ENCODE peak calls at places on chromosomes 4 and X, in eight cellular contexts. One of them, this sample, is unnamed.

GRCh38 chr4:17115546-17115945 is 217.1 kb upstream of the LDB2 start:
- DNase-seq in esophagus squamous epithelium: no peak
- DNase-seq in adrenal gland: no peak
- DNase-seq in IMR-90: no peak
- DNase-seq in transverse colon: no peak
- DNase-seq in tibial nerve: no peak
- DNase-seq in right lobe of liver: no peak
- DNase-seq in A549: no peak
- DNase-seq in this sample: no peak

GRCh38 chrX:1481636-1482529 is 29.2 kb upstream of the ASMTL start:
- DNase-seq in esophagus squamous epithelium: no peak
- DNase-seq in adrenal gland: peak
- DNase-seq in IMR-90: peak
- DNase-seq in transverse colon: peak
- DNase-seq in tibial nerve: peak
- DNase-seq in right lobe of liver: peak
- DNase-seq in A549: peak
- DNase-seq in this sample: no peak

GRCh38 chr4:16026155-16026761 is 57.6 kb downstream of the PROM1 start:
- DNase-seq in esophagus squamous epithelium: no peak
- DNase-seq in adrenal gland: peak
- DNase-seq in IMR-90: peak
- DNase-seq in transverse colon: no peak
- DNase-seq in tibial nerve: peak
- DNase-seq in right lobe of liver: no peak
- DNase-seq in A549: peak
- DNase-seq in this sample: no peak

GRCh38 chr4:168677063-168677462 is 180.2 kb downstream of the PALLD start:
- DNase-seq in esophagus squamous epithelium: no peak
- DNase-seq in adrenal gland: no peak
- DNase-seq in IMR-90: no peak
- DNase-seq in transverse colon: no peak
- DNase-seq in tibial nerve: no peak
- DNase-seq in right lobe of liver: no peak
- DNase-seq in A549: no peak
- DNase-seq in this sample: no peak

GRCh38 chrX:15694968-15695451 is 30.4 kb upstream of the CLTRN start:
- DNase-seq in esophagus squamous epithelium: no peak
- DNase-seq in adrenal gland: no peak
- DNase-seq in IMR-90: no peak
- DNase-seq in transverse colon: no peak
- DNase-seq in tibial nerve: no peak
- DNase-seq in right lobe of liver: no peak
- DNase-seq in A549: no peak
- DNase-seq in this sample: no peak

GRCh38 chr4:99655315-99656081 is 2.1 kb downstream of the C4orf54 start:
- DNase-seq in esophagus squamous epithelium: no peak
- DNase-seq in adrenal gland: peak
- DNase-seq in IMR-90: peak
- DNase-seq in transverse colon: no peak
- DNase-seq in tibial nerve: no peak
- DNase-seq in right lobe of liver: no peak
- DNase-seq in A549: no peak
- DNase-seq in this sample: peak

GRCh38 chrX:30791296-30792278 is 97.5 kb downstream of the TAB3 start:
- DNase-seq in esophagus squamous epithelium: no peak
- DNase-seq in adrenal gland: no peak
- DNase-seq in IMR-90: no peak
- DNase-seq in transverse colon: no peak
- DNase-seq in tibial nerve: no peak
- DNase-seq in right lobe of liver: no peak
- DNase-seq in A549: no peak
- DNase-seq in this sample: no peak

GRCh38 chr4:100372432-100372831 is 145.4 kb downstream of the EMCN start:
- DNase-seq in esophagus squamous epithelium: no peak
- DNase-seq in adrenal gland: no peak
- DNase-seq in IMR-90: no peak
- DNase-seq in transverse colon: no peak
- DNase-seq in tibial nerve: no peak
- DNase-seq in right lobe of liver: no peak
- DNase-seq in A549: peak
- DNase-seq in this sample: no peak

GRCh38 chrX:103157511-103158316 is 57.2 kb upstream of the BEX4 start:
- DNase-seq in esophagus squamous epithelium: no peak
- DNase-seq in adrenal gland: peak
- DNase-seq in IMR-90: peak
- DNase-seq in transverse colon: no peak
- DNase-seq in tibial nerve: peak
- DNase-seq in right lobe of liver: no peak
- DNase-seq in A549: peak
- DNase-seq in this sample: no peak

GRCh38 chrX:68751372-68751771 is 77.4 kb upstream of the EFNB1 start:
- DNase-seq in esophagus squamous epithelium: no peak
- DNase-seq in adrenal gland: no peak
- DNase-seq in IMR-90: no peak
- DNase-seq in transverse colon: no peak
- DNase-seq in tibial nerve: no peak
- DNase-seq in right lobe of liver: no peak
- DNase-seq in A549: no peak
- DNase-seq in this sample: no peak

GRCh38 chr4:157265281-157265680 is 44.8 kb downstream of the GRIA2 start:
- DNase-seq in esophagus squamous epithelium: no peak
- DNase-seq in adrenal gland: no peak
- DNase-seq in IMR-90: no peak
- DNase-seq in transverse colon: no peak
- DNase-seq in tibial nerve: no peak
- DNase-seq in right lobe of liver: no peak
- DNase-seq in A549: no peak
- DNase-seq in this sample: no peak

GRCh38 chr4:105956566-105956965 is 61.3 kb downstream of the NPNT start:
- DNase-seq in esophagus squamous epithelium: no peak
- DNase-seq in adrenal gland: no peak
- DNase-seq in IMR-90: no peak
- DNase-seq in transverse colon: no peak
- DNase-seq in tibial nerve: no peak
- DNase-seq in right lobe of liver: no peak
- DNase-seq in A549: no peak
- DNase-seq in this sample: no peak

GRCh38 chr4:74125072-74125471 is 26.1 kb upstream of the CXCL2 start:
- DNase-seq in esophagus squamous epithelium: no peak
- DNase-seq in adrenal gland: no peak
- DNase-seq in IMR-90: no peak
- DNase-seq in transverse colon: no peak
- DNase-seq in tibial nerve: no peak
- DNase-seq in right lobe of liver: no peak
- DNase-seq in A549: no peak
- DNase-seq in this sample: no peak

GRCh38 chrX:51804741-51805140 is 61.5 kb downstream of the GSPT2 start:
- DNase-seq in esophagus squamous epithelium: no peak
- DNase-seq in adrenal gland: no peak
- DNase-seq in IMR-90: no peak
- DNase-seq in transverse colon: no peak
- DNase-seq in tibial nerve: no peak
- DNase-seq in right lobe of liver: no peak
- DNase-seq in A549: peak
- DNase-seq in this sample: no peak

GRCh38 chr4:7206856-7207567 is 14.7 kb downstream of the SORCS2 start:
- DNase-seq in esophagus squamous epithelium: no peak
- DNase-seq in adrenal gland: peak
- DNase-seq in IMR-90: peak
- DNase-seq in transverse colon: peak
- DNase-seq in tibial nerve: peak
- DNase-seq in right lobe of liver: peak
- DNase-seq in A549: peak
- DNase-seq in this sample: peak

GRCh38 chrX:109774706-109775105 is 41.6 kb upstream of the ACSL4 start:
- DNase-seq in esophagus squamous epithelium: no peak
- DNase-seq in adrenal gland: no peak
- DNase-seq in IMR-90: peak
- DNase-seq in transverse colon: no peak
- DNase-seq in tibial nerve: peak
- DNase-seq in right lobe of liver: no peak
- DNase-seq in A549: peak
- DNase-seq in this sample: no peak

GRCh38 chrX:139642241-139642927 is 65.6 kb downstream of the MCF2 start:
- DNase-seq in esophagus squamous epithelium: no peak
- DNase-seq in adrenal gland: no peak
- DNase-seq in IMR-90: no peak
- DNase-seq in transverse colon: no peak
- DNase-seq in tibial nerve: no peak
- DNase-seq in right lobe of liver: no peak
- DNase-seq in A549: no peak
- DNase-seq in this sample: no peak

GRCh38 chr4:120720354-120720753 is 202.2 kb downstream of the PRDM5 start:
- DNase-seq in esophagus squamous epithelium: no peak
- DNase-seq in adrenal gland: no peak
- DNase-seq in IMR-90: no peak
- DNase-seq in transverse colon: no peak
- DNase-seq in tibial nerve: no peak
- DNase-seq in right lobe of liver: no peak
- DNase-seq in A549: no peak
- DNase-seq in this sample: no peak

GRCh38 chr4:16830081-16830480 is 68.4 kb downstream of the LDB2 start:
- DNase-seq in esophagus squamous epithelium: no peak
- DNase-seq in adrenal gland: no peak
- DNase-seq in IMR-90: no peak
- DNase-seq in transverse colon: no peak
- DNase-seq in tibial nerve: no peak
- DNase-seq in right lobe of liver: no peak
- DNase-seq in A549: no peak
- DNase-seq in this sample: no peak

GRCh38 chrX:54416965-54417364 is 23.2 kb upstream of the TSR2 start:
- DNase-seq in esophagus squamous epithelium: no peak
- DNase-seq in adrenal gland: no peak
- DNase-seq in IMR-90: no peak
- DNase-seq in transverse colon: no peak
- DNase-seq in tibial nerve: no peak
- DNase-seq in right lobe of liver: no peak
- DNase-seq in A549: no peak
- DNase-seq in this sample: no peak

GRCh38 chrX:151019837-151020236 is 36.7 kb downstream of the HMGB3 start:
- DNase-seq in esophagus squamous epithelium: no peak
- DNase-seq in adrenal gland: no peak
- DNase-seq in IMR-90: peak
- DNase-seq in transverse colon: no peak
- DNase-seq in tibial nerve: no peak
- DNase-seq in right lobe of liver: no peak
- DNase-seq in A549: no peak
- DNase-seq in this sample: no peak

GRCh38 chr4:81786770-81787169 is 315.1 kb upstream of the RASGEF1B start:
- DNase-seq in esophagus squamous epithelium: no peak
- DNase-seq in adrenal gland: no peak
- DNase-seq in IMR-90: no peak
- DNase-seq in transverse colon: no peak
- DNase-seq in tibial nerve: no peak
- DNase-seq in right lobe of liver: no peak
- DNase-seq in A549: no peak
- DNase-seq in this sample: no peak

GRCh38 chr4:101037249-101037648 is 310.1 kb downstream of the PPP3CA start:
- DNase-seq in esophagus squamous epithelium: no peak
- DNase-seq in adrenal gland: no peak
- DNase-seq in IMR-90: no peak
- DNase-seq in transverse colon: no peak
- DNase-seq in tibial nerve: no peak
- DNase-seq in right lobe of liver: no peak
- DNase-seq in A549: no peak
- DNase-seq in this sample: no peak

GRCh38 chrX:108139303-108139702 is 47.7 kb downstream of the ATG4A start:
- DNase-seq in esophagus squamous epithelium: no peak
- DNase-seq in adrenal gland: no peak
- DNase-seq in IMR-90: no peak
- DNase-seq in transverse colon: no peak
- DNase-seq in tibial nerve: no peak
- DNase-seq in right lobe of liver: no peak
- DNase-seq in A549: no peak
- DNase-seq in this sample: no peak
- H3K27ac ChIP-seq in esophagus squamous epithelium: no peak
- H3K27ac ChIP-seq in adrenal gland: no peak
- H3K27ac ChIP-seq in IMR-90: no peak
- H3K27ac ChIP-seq in transverse colon: no peak
- H3K27ac ChIP-seq in tibial nerve: no peak
- H3K27ac ChIP-seq in right lobe of liver: no peak
- H3K27ac ChIP-seq in A549: no peak
- H3K27ac ChIP-seq in this sample: no peak

GRCh38 chrX:99857455-99857854 is 552.6 kb downstream of the PCDH19 start:
- DNase-seq in esophagus squamous epithelium: no peak
- DNase-seq in adrenal gland: no peak
- DNase-seq in IMR-90: no peak
- DNase-seq in transverse colon: no peak
- DNase-seq in tibial nerve: no peak
- DNase-seq in right lobe of liver: no peak
- DNase-seq in A549: no peak
- DNase-seq in this sample: no peak
- H3K4me3 ChIP-seq in esophagus squamous epithelium: no peak
- H3K4me3 ChIP-seq in adrenal gland: no peak
- H3K4me3 ChIP-seq in IMR-90: no peak
- H3K4me3 ChIP-seq in transverse colon: no peak
- H3K4me3 ChIP-seq in tibial nerve: no peak
- H3K4me3 ChIP-seq in right lobe of liver: no peak
- H3K4me3 ChIP-seq in A549: no peak
- H3K4me3 ChIP-seq in this sample: no peak

GRCh38 chr4:55546633-55547460 is at the start of gene CLOCK:
- DNase-seq in esophagus squamous epithelium: peak
- DNase-seq in adrenal gland: peak
- DNase-seq in IMR-90: peak
- DNase-seq in transverse colon: peak
- DNase-seq in tibial nerve: peak
- DNase-seq in right lobe of liver: peak
- DNase-seq in A549: peak
- DNase-seq in this sample: peak
- TF ChIP-seq POLR2A in esophagus squamous epithelium: peak
- TF ChIP-seq POLR2A in adrenal gland: peak
- TF ChIP-seq POLR2A in IMR-90: peak
- TF ChIP-seq POLR2A in transverse colon: peak
- TF ChIP-seq POLR2A in tibial nerve: no peak
- TF ChIP-seq POLR2A in right lobe of liver: peak
- TF ChIP-seq POLR2A in A549: peak
- TF ChIP-seq POLR2A in this sample: peak

DNA sequence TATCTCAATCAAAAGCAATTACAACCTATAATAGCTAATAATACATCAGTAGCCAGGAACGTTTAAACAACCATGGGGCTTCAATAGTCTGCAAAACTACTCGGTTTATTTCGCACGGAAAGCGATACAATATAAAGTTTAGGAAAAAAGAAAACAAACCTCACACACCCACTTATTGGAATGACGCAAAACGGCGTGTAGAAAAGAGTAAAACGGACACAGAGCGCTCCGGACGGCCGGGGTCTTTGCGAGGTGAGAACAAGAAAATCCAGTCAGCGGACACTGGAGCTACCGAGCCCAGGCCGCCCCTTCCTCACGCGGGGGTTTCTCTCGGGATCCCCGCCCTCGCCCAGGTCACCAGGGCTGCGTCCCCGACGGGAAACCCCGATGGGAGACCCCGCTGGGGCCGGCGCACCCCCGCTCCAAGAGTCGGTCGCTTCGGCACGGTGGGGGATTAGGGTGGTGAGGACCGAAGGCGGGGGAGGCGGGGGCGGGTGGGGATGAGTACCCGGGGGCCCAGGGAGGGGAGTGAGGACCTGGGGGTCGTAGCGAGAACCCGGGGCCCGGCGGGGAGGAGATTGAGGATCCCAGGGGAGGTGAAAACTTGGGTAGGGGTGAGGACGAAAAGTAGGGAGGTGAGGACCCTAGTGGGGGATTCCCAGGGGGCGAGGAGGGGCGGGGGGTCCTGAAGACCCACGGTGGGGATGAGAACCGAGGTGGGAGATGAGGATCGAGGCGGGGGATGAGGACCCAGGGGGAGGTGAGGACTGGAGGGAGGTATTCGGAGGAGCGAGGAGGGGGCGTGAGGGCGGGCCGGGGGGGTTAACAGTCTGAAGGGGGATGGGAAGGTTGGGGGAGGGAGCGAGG is 737 bp downstream of the NELFA start:
- DNase-seq in esophagus squamous epithelium: no peak
- DNase-seq in adrenal gland: peak
- DNase-seq in IMR-90: peak
- DNase-seq in transverse colon: no peak
- DNase-seq in tibial nerve: no peak
- DNase-seq in right lobe of liver: no peak
- DNase-seq in A549: no peak
- DNase-seq in this sample: peak
- H3K27ac ChIP-seq in esophagus squamous epithelium: peak
- H3K27ac ChIP-seq in adrenal gland: peak
- H3K27ac ChIP-seq in IMR-90: peak
- H3K27ac ChIP-seq in transverse colon: peak
- H3K27ac ChIP-seq in tibial nerve: peak
- H3K27ac ChIP-seq in right lobe of liver: peak
- H3K27ac ChIP-seq in A549: peak
- H3K27ac ChIP-seq in this sample: peak